ENCODE peak calls at places on chromosomes 16 and 17, in six cellular contexts. G, T, M, J, K and H are unnamed samples.

GRCh38 chr16:73713817-73714495 is 582.7 kb upstream of the PSMD7 start:
- DNase-seq in J (no peak), G (no peak), K (peak), T (no peak), M (no peak), H (no peak)

GRCh38 chr16:88651989-88652762 is 1.3 kb upstream of the CYBA start:
- DNase-seq in G (no peak), T (no peak), J (no peak), K (no peak), M (no peak), H (peak)

GRCh38 chr17:13962716-13963115 is 106.6 kb upstream of the COX10 start:
- DNase-seq in G (no peak), K (no peak), J (no peak), T (no peak), M (no peak), H (no peak)

GRCh38 chr17:66276328-66276937 is 26.0 kb upstream of the PRKCA start:
- DNase-seq in K (no peak), G (no peak), J (no peak), T (no peak), M (no peak), H (no peak)

GRCh38 chr17:80264048-80264792 is 3.6 kb downstream of the RNF213 start:
- DNase-seq in G (no peak), M (no peak), T (no peak), K (no peak), J (no peak), H (peak)

GRCh38 chr16:68737046-68737729 is at the start of gene CDH1:
- DNase-seq in J (no peak), M (no peak), G (no peak), K (no peak), T (no peak), H (peak)

GRCh38 chr16:12067714-12068401 is 91.3 kb downstream of the SNX29 start:
- DNase-seq in G (peak), J (no peak), T (no peak), M (peak), K (peak), H (no peak)

GRCh38 chr17:57999496-58000017 is 7.5 kb downstream of the SRSF1 start:
- DNase-seq in K (no peak), G (peak), M (no peak), T (no peak), J (no peak), H (no peak)

GRCh38 chr16:24845726-24846547 is at the start of gene SLC5A11:
- DNase-seq in J (no peak), G (no peak), K (peak), M (no peak), T (no peak), H (no peak)

GRCh38 chr16:1707193-1707790 is 1.3 kb downstream of the MAPK8IP3 start:
- DNase-seq in K (no peak), M (no peak), T (no peak), G (no peak), J (no peak), H (no peak)